ENCODE peak calls at places on chromosomes 12 and 14, in four cellular contexts. One of them, this sample, is unnamed.

GRCh38 chr14:68598621-68599447 is 194.0 kb downstream of the ZFP36L1 start:
- DNase-seq in K562: no peak
- DNase-seq in HepG2: peak
- DNase-seq in HCT116: peak
- DNase-seq in this sample: peak

GRCh38 chr12:110597885-110598284 is 14.8 kb upstream of the PPTC7 start:
- DNase-seq in K562: no peak
- DNase-seq in HCT116: no peak
- DNase-seq in HepG2: no peak
- DNase-seq in this sample: no peak

GRCh38 chr14:95477411-95478089 is 38.9 kb downstream of the SYNE3 start:
- DNase-seq in K562: no peak
- DNase-seq in HepG2: no peak
- DNase-seq in HCT116: no peak
- DNase-seq in this sample: no peak

GRCh38 chr12:20220339-20220738 is 148.0 kb upstream of the PDE3A start:
- DNase-seq in K562: no peak
- DNase-seq in HCT116: peak
- DNase-seq in HepG2: no peak
- DNase-seq in this sample: no peak

GRCh38 chr12:116594325-116595038 is 35.3 kb downstream of the MAP1LC3B2 start:
- DNase-seq in HCT116: no peak
- DNase-seq in HepG2: no peak
- DNase-seq in K562: no peak
- DNase-seq in this sample: no peak

GRCh38 chr12:5173511-5174011 is 129.9 kb downstream of the KCNA5 start:
- DNase-seq in HepG2: no peak
- DNase-seq in K562: no peak
- DNase-seq in HCT116: peak
- DNase-seq in this sample: no peak

GRCh38 chr14:105884808-105885281 is 358.5 kb downstream of the TMEM121 start:
- DNase-seq in K562: no peak
- DNase-seq in HCT116: no peak
- DNase-seq in HepG2: no peak
- DNase-seq in this sample: no peak

GRCh38 chr12:41983394-41983793 is 161.3 kb downstream of the GXYLT1 start:
- DNase-seq in K562: no peak
- DNase-seq in HCT116: no peak
- DNase-seq in HepG2: no peak
- DNase-seq in this sample: no peak

GRCh38 chr14:92897922-92898599 is 24.9 kb upstream of the CHGA start:
- DNase-seq in K562: no peak
- DNase-seq in HCT116: no peak
- DNase-seq in HepG2: no peak
- DNase-seq in this sample: no peak

GRCh38 chr12:71024827-71025226 is 104.3 kb upstream of the PTPRR start:
- DNase-seq in HepG2: no peak
- DNase-seq in HCT116: no peak
- DNase-seq in K562: no peak
- DNase-seq in this sample: no peak

GRCh38 chr12:31922341-31923062 is 36.7 kb upstream of the RESF1 start:
- DNase-seq in HCT116: peak
- DNase-seq in HepG2: peak
- DNase-seq in K562: no peak
- DNase-seq in this sample: no peak

GRCh38 chr12:7060353-7060954 is at the start of gene C1S:
- DNase-seq in K562: peak
- DNase-seq in HepG2: peak
- DNase-seq in HCT116: no peak
- DNase-seq in this sample: no peak

GRCh38 chr14:54447231-54447692 is 6.1 kb upstream of the CNIH1 start:
- DNase-seq in HepG2: peak
- DNase-seq in K562: no peak
- DNase-seq in HCT116: no peak
- DNase-seq in this sample: no peak

GRCh38 chr14:53814371-53814770 is 142.3 kb downstream of the BMP4 start:
- DNase-seq in K562: no peak
- DNase-seq in HCT116: no peak
- DNase-seq in HepG2: no peak
- DNase-seq in this sample: no peak

GRCh38 chr14:67532998-67533753 is at the start of gene PLEKHH1:
- DNase-seq in HepG2: peak
- DNase-seq in HCT116: peak
- DNase-seq in K562: peak
- DNase-seq in this sample: no peak

GRCh38 chr12:7869137-7869536 is 3.6 kb downstream of the SLC2A14 start:
- DNase-seq in HCT116: no peak
- DNase-seq in K562: no peak
- DNase-seq in HepG2: no peak
- DNase-seq in this sample: no peak

GRCh38 chr12:39643052-39643451 is 23.4 kb upstream of the ABCD2 start:
- DNase-seq in HCT116: no peak
- DNase-seq in HepG2: no peak
- DNase-seq in K562: no peak
- DNase-seq in this sample: no peak

GRCh38 chr14:79916281-79916680 is 295.0 kb downstream of the DIO2 start:
- DNase-seq in HCT116: no peak
- DNase-seq in K562: no peak
- DNase-seq in HepG2: no peak
- DNase-seq in this sample: no peak

GRCh38 chr14:79910086-79910485 is 301.2 kb downstream of the DIO2 start:
- DNase-seq in HepG2: no peak
- DNase-seq in HCT116: no peak
- DNase-seq in K562: no peak
- DNase-seq in this sample: no peak

GRCh38 chr14:79911762-79912161 is 299.5 kb downstream of the DIO2 start:
- DNase-seq in HCT116: no peak
- DNase-seq in HepG2: no peak
- DNase-seq in K562: no peak
- DNase-seq in this sample: no peak

GRCh38 chr14:79915411-79915810 is 295.9 kb downstream of the DIO2 start:
- DNase-seq in HepG2: no peak
- DNase-seq in K562: no peak
- DNase-seq in HCT116: no peak
- DNase-seq in this sample: no peak

DNA sequence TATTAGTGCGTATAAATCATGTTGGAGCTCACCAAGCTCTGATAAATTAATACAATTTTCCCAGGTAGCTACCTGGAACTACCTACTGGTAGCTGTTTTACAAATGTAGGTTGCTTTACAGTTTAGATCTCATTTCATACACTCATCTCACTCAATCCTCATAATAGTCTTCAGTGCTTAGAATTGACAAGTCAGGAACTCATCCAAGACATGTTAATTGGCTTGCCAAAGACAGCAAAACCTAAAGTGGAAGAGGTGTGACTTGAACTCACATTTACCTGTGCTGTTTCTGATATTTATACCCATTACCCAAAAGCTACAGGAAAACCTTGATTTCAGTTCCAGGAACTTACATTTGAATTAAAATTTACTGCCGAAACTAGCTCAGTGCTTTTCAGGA is 296.7 kb downstream of the DIO2 start:
- DNase-seq in K562: no peak
- DNase-seq in HCT116: no peak
- DNase-seq in HepG2: no peak
- DNase-seq in this sample: no peak
- TF ChIP-seq TCF7L2 in K562: no peak
- TF ChIP-seq TCF7L2 in HCT116: no peak
- TF ChIP-seq TCF7L2 in HepG2: no peak
- TF ChIP-seq TCF7L2 in this sample: no peak

GRCh38 chr12:102601621-102602020 is 121.3 kb upstream of the IGF1 start:
- DNase-seq in HepG2: no peak
- DNase-seq in HCT116: no peak
- DNase-seq in K562: no peak
- DNase-seq in this sample: no peak

GRCh38 chr12:102602549-102602948 is 122.2 kb upstream of the IGF1 start:
- DNase-seq in K562: no peak
- DNase-seq in HCT116: no peak
- DNase-seq in HepG2: no peak
- DNase-seq in this sample: no peak

GRCh38 chr12:102603021-102603420 is 122.7 kb upstream of the IGF1 start:
- DNase-seq in HepG2: no peak
- DNase-seq in K562: no peak
- DNase-seq in HCT116: no peak
- DNase-seq in this sample: no peak
- TF ChIP-seq TCF7L2 in HepG2: no peak
- TF ChIP-seq TCF7L2 in K562: no peak
- TF ChIP-seq TCF7L2 in HCT116: no peak
- TF ChIP-seq TCF7L2 in this sample: no peak

DNA sequence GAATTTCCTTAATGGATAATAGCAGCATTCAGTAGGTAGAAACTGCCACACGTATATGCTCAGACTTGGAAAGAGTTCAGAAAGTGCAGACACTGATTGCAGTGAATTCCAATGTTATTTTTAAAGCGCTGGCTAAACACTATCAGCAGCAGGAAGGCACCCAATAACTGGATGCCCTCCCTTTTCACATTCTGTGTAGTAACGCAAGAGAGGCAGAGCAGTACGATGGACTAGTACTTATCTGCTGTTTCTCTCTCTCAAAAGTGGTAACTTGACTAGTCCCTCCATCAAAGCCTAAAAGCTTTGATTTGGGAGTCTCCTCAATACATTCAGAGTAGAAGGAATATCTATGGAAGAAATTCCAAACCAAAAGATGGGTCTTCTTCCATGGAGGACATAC is 791.0 kb downstream of the TMTC2 start:
- DNase-seq in HepG2: no peak
- DNase-seq in K562: no peak
- DNase-seq in HCT116: no peak
- DNase-seq in this sample: no peak
- TF ChIP-seq TCF7L2 in HepG2: no peak
- TF ChIP-seq TCF7L2 in K562: no peak
- TF ChIP-seq TCF7L2 in HCT116: no peak
- TF ChIP-seq TCF7L2 in this sample: no peak

GRCh38 chr12:18343708-18344107 is 82.4 kb downstream of the PIK3C2G start:
- DNase-seq in K562: no peak
- DNase-seq in HepG2: no peak
- DNase-seq in HCT116: no peak
- DNase-seq in this sample: no peak
- TF ChIP-seq TCF7L2 in K562: no peak
- TF ChIP-seq TCF7L2 in HepG2: no peak
- TF ChIP-seq TCF7L2 in HCT116: no peak
- TF ChIP-seq TCF7L2 in this sample: no peak

GRCh38 chr14:43155924-43156323 is 1351.2 kb downstream of the FSCB start:
- DNase-seq in HCT116: no peak
- DNase-seq in K562: no peak
- DNase-seq in HepG2: no peak
- DNase-seq in this sample: no peak

DNA sequence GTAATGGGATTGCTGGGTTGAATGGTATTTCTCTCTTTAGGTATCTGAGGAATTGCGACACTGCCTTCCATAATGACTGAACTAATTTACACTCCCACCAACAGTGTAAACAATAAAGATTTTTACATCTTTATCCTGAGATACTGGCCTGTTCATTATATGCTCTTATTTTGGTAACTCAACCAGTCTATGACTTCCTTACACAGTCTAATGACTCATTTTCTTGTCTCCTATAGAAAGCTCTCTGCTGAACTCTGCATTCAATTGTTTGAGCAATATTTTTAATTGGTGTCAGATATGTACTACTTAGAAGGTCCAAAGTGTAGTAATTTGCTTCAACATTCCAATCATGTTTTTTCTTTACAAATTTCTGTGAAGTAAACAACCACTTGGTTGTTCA is 1351.8 kb downstream of the FSCB start:
- DNase-seq in K562: no peak
- DNase-seq in HCT116: no peak
- DNase-seq in HepG2: no peak
- DNase-seq in this sample: no peak
- TF ChIP-seq TCF7L2 in K562: no peak
- TF ChIP-seq TCF7L2 in HCT116: no peak
- TF ChIP-seq TCF7L2 in HepG2: no peak
- TF ChIP-seq TCF7L2 in this sample: no peak

DNA sequence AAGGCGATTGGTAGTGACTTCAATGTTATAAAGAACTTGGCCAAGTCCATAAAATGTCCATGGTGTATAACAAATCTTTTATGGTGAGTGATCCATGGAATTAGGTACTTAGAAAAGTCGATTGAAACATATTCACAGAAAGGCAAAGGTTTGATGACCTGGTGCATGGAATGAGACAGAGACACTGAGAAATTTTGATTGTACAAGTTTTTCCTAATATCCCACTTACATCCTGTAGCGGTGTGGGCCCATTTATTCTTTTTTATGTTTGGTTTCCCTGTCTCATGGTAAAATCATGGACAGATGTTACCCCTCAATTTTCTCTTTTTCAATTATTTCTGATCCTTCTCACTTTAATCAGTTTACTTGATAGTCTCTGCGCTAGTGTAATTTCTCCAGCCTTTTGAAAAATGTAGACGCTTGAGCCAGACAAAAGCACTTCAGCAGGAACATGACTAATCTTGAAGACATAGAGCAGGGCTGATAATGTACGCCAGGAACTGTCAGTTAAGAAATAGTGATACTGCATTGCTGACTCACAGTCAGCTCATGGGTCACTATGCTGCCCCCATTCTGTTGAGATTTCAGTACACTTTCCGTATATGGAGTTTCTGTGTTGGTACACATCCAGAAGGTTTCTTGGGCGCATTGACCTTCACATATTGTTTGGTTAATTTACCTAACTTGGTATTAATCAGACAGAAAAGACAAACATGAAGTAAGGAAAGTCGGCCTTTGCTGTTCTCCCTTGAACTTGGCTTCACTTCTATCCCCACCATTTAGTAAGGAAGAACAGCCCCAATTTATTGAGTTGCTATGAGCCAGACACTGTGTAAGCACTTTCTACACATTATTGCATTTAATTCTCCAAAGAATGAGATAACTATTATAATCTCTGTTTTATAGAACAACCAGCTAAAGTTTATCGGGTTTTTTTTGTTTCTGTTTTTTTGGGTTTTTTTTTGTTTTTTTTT is 841.7 kb downstream of the DIO2 start:
- DNase-seq in HCT116: no peak
- DNase-seq in HepG2: no peak
- DNase-seq in K562: no peak
- DNase-seq in this sample: no peak
- TF ChIP-seq TCF7L2 in HCT116: no peak
- TF ChIP-seq TCF7L2 in HepG2: no peak
- TF ChIP-seq TCF7L2 in K562: no peak
- TF ChIP-seq TCF7L2 in this sample: no peak

GRCh38 chr14:24395609-24396580 is 2.9 kb upstream of the NYNRIN start:
- DNase-seq in HCT116: no peak
- DNase-seq in HepG2: no peak
- DNase-seq in K562: no peak
- DNase-seq in this sample: no peak
- TF ChIP-seq TCF7L2 in HCT116: no peak
- TF ChIP-seq TCF7L2 in HepG2: no peak
- TF ChIP-seq TCF7L2 in K562: no peak
- TF ChIP-seq TCF7L2 in this sample: no peak

This sample was measured in Panc1.